ENCODE peak calls at places on chromosome 13, in seven cellular contexts. V, S, N, E, Y, K and X are unnamed samples.

GRCh38 chr13:24116103-24116502 is 44.4 kb upstream of the SPATA13 start:
- DNase-seq in V (no peak), S (no peak), N (no peak), Y (no peak), K (no peak), E (no peak), X (no peak)

GRCh38 chr13:91400094-91400462 is 1.7 kb downstream of the GPC5 start:
- DNase-seq in V (no peak), N (no peak), Y (no peak), K (no peak), E (no peak), S (no peak), X (no peak)

GRCh38 chr13:73079359-73079758 is 20.6 kb downstream of the KLF5 start:
- DNase-seq in K (no peak), V (no peak), S (no peak), Y (no peak), E (no peak), N (no peak), X (no peak)

GRCh38 chr13:111166882-111167281 is 51.8 kb downstream of the ARHGEF7 start:
- DNase-seq in Y (no peak), K (peak; percentile 37), N (no peak), V (no peak), S (no peak), E (no peak), X (no peak)

GRCh38 chr13:97548138-97548537 is 114.2 kb downstream of the RAP2A start:
- DNase-seq in K (no peak), Y (no peak), E (no peak), S (no peak), N (no peak), V (no peak), X (no peak)

GRCh38 chr13:50400035-50400726 is 384.9 kb downstream of the KCNRG start:
- DNase-seq in N (no peak), K (no peak), V (no peak), S (peak; percentile 70), E (no peak), Y (no peak), X (peak; percentile 79)

GRCh38 chr13:112771877-112772538 is 82.2 kb downstream of the ATP11A start:
- DNase-seq in N (no peak), Y (no peak), V (no peak), E (no peak), K (no peak), S (no peak), X (no peak)

GRCh38 chr13:102708991-102709390 is 14.1 kb upstream of the METTL21C start:
- DNase-seq in Y (no peak), K (no peak), V (no peak), S (no peak), E (no peak), N (no peak), X (no peak)

GRCh38 chr13:42474954-42475353 is 99.0 kb upstream of the TNFSF11 start:
- DNase-seq in N (no peak), V (peak; percentile 36), K (no peak), E (no peak), S (no peak), Y (no peak), X (no peak)

GRCh38 chr13:81395368-81395767 is 1054.4 kb upstream of the SPRY2 start:
- DNase-seq in Y (no peak), E (no peak), V (no peak), N (peak; percentile 27), K (no peak), S (no peak), X (no peak)

GRCh38 chr13:33153421-33154381 is 131.9 kb downstream of the STARD13 start:
- DNase-seq in V (no peak), S (no peak), K (no peak), Y (no peak), N (no peak), E (no peak), X (no peak)

GRCh38 chr13:53301449-53301848 is 272.8 kb downstream of the OLFM4 start:
- DNase-seq in E (no peak), V (no peak), K (no peak), Y (no peak), S (no peak), N (no peak), X (no peak)

GRCh38 chr13:106651442-106651841 is 83.5 kb upstream of the ARGLU1 start:
- DNase-seq in E (no peak), N (no peak), S (no peak), Y (no peak), V (no peak), K (no peak), X (no peak)

GRCh38 chr13:105914637-105915036 is 620.8 kb downstream of the EFNB2 start:
- DNase-seq in E (no peak), S (no peak), N (no peak), K (no peak), V (no peak), Y (no peak), X (no peak)

GRCh38 chr13:27638521-27638920 is 16.8 kb downstream of the POLR1D start:
- DNase-seq in S (no peak), V (no peak), Y (no peak), E (no peak), N (no peak), K (no peak), X (no peak)

GRCh38 chr13:104024416-104025170 is 958.4 kb upstream of the SLC10A2 start:
- DNase-seq in Y (no peak), N (no peak), E (no peak), V (no peak), K (no peak), S (no peak), X (no peak)

GRCh38 chr13:84126671-84127171 is 244.4 kb upstream of the SLITRK1 start:
- DNase-seq in Y (no peak), N (no peak), K (peak; percentile 56), V (no peak), E (no peak), S (no peak), X (peak; percentile 63)

GRCh38 chr13:113526466-113527220 is 36.1 kb upstream of the DCUN1D2 start:
- DNase-seq in K (peak; percentile 94), N (no peak), Y (no peak), V (no peak), S (no peak), E (no peak), X (no peak)

GRCh38 chr13:28558126-28558525 is 63.2 kb upstream of the FLT1 start:
- DNase-seq in E (no peak), K (no peak), Y (peak; percentile 20), N (no peak), V (no peak), S (no peak), X (no peak)

GRCh38 chr13:81488021-81488420 is 1147.1 kb upstream of the SPRY2 start:
- DNase-seq in V (no peak), N (no peak), E (no peak), Y (no peak), K (no peak), S (no peak), X (no peak)

GRCh38 chr13:47092202-47092601 is 195.3 kb upstream of the HTR2A start:
- DNase-seq in E (no peak), K (no peak), N (no peak), Y (no peak), V (no peak), S (no peak), X (no peak)

GRCh38 chr13:77832339-77833100 is 86.1 kb downstream of the EDNRB start:
- DNase-seq in N (no peak), E (no peak), V (no peak), Y (no peak), S (no peak), K (no peak), X (no peak)

GRCh38 chr13:64471916-64472315 is 2758.2 kb downstream of the PCDH9 start:
- DNase-seq in E (no peak), N (no peak), K (no peak), S (no peak), Y (peak; percentile 48), V (no peak), X (no peak)

GRCh38 chr13:95955255-95955654 is 97.9 kb downstream of the UGGT2 start:
- DNase-seq in E (no peak), Y (no peak), V (no peak), S (no peak), N (no peak), K (no peak), X (no peak)